ENCODE peak calls at places on chromosome 1, in six cellular contexts. D is kidney glomerular epithelial cell, P is M059J, N is SJSA1, S is brain microvascular endothelial cell, T is kidney. M is an unnamed sample.

GRCh38 chr1:229699613-229700242 is 73.7 kb downstream of the URB2 start:
- DNase-seq in N (no peak), T (no peak), S (no peak), D (peak; percentile 62), P (peak; percentile 22), M (peak; percentile 32)

GRCh38 chr1:230797376-230798186 is 50.4 kb downstream of the CAPN9 start:
- DNase-seq in N (peak; percentile 54), P (peak; percentile 76), T (no peak), S (peak; percentile 61), D (peak; percentile 66), M (peak; percentile 48)

GRCh38 chr1:226738421-226738994 is 574 bp downstream of the ITPKB start:
- DNase-seq in D (no peak), N (peak; percentile 49), P (peak; percentile 58), T (peak; percentile 80), S (no peak), M (no peak)

GRCh38 chr1:209657140-209657879 is 5.1 kb upstream of the LAMB3 start:
- DNase-seq in D (no peak), S (no peak), N (peak; percentile 44), T (no peak), P (peak; percentile 99), M (no peak)

GRCh38 chr1:181485276-181486097 is 2.2 kb downstream of the CACNA1E start:
- DNase-seq in D (no peak), S (no peak), N (no peak), P (no peak), T (no peak), M (no peak)

GRCh38 chr1:177340601-177341067 is 169.9 kb downstream of the BRINP2 start:
- DNase-seq in N (no peak), P (no peak), T (no peak), D (no peak), S (no peak), M (no peak)

GRCh38 chr1:183168308-183168707 is 17.8 kb upstream of the LAMC2 start:
- DNase-seq in S (no peak), T (no peak), N (no peak), D (no peak), P (no peak), M (no peak)

GRCh38 chr1:166237675-166238074 is 70.9 kb upstream of the FAM78B start:
- DNase-seq in N (no peak), D (no peak), S (no peak), T (no peak), P (no peak), M (no peak)

GRCh38 chr1:47432071-47433036 is 5.5 kb upstream of the FOXD2 start:
- DNase-seq in T (peak; percentile 87), D (peak; percentile 78), S (peak; percentile 85), P (no peak), N (peak; percentile 93), M (no peak)

GRCh38 chr1:27031235-27032118 is 18.8 kb upstream of the TENT5B start:
- DNase-seq in P (peak; percentile 92), D (peak; percentile 85), S (peak; percentile 48), N (peak; percentile 82), T (peak; percentile 98), M (no peak)

GRCh38 chr1:8134546-8135235 is 108.6 kb upstream of the ERRFI1 start:
- DNase-seq in T (no peak), N (peak; percentile 56), P (peak; percentile 58), D (no peak), S (peak; percentile 74), M (no peak)

GRCh38 chr1:1779691-1780597 is 1.7 kb upstream of the NADK start:
- DNase-seq in N (no peak), P (peak; percentile 81), S (no peak), T (peak; percentile 78), D (no peak), M (no peak)

GRCh38 chr1:36511804-36512798 is 29.4 kb upstream of the CSF3R start:
- DNase-seq in T (no peak), S (no peak), P (peak; percentile 58), N (no peak), D (no peak), M (no peak)

GRCh38 chr1:6273380-6273891 is 12.5 kb upstream of the GPR153 start:
- DNase-seq in N (no peak), T (peak; percentile 92), S (peak; percentile 41), D (peak; percentile 36), P (peak; percentile 87), M (no peak)